ENCODE peak calls at places on chromosomes 1 and 21, in nine cellular contexts. V, P, L, R, A, J, W, H and Z are unnamed samples.

GRCh38 chr21:23131177-23131576 is 2133.0 kb downstream of the NCAM2 start:
- DNase-seq in V (no peak), P (no peak), L (no peak), R (no peak), A (no peak), J (peak; percentile 16), W (no peak), H (no peak), Z (no peak)

GRCh38 chr1:15469836-15470495 is 5.9 kb upstream of the CELA2B start:
- DNase-seq in V (no peak), P (no peak), L (no peak), R (no peak), A (no peak), J (peak; percentile 62), W (no peak), H (no peak), Z (peak; percentile 19)

GRCh38 chr21:45011911-45012660 is 62.3 kb upstream of the ADARB1 start:
- DNase-seq in V (peak; percentile 87), P (peak; percentile 51), L (no peak), R (no peak), A (no peak), J (no peak), W (peak; percentile 94), H (peak; percentile 99), Z (peak; percentile 64)

GRCh38 chr21:38804617-38805281 is 980 bp upstream of the ETS2 start:
- DNase-seq in V (no peak), P (peak; percentile 76), L (no peak), R (peak; percentile 55), A (peak; percentile 79), J (peak; percentile 77), W (peak; percentile 86), H (peak; percentile 38), Z (peak; percentile 54)

GRCh38 chr1:36529762-36530260 is 47.1 kb upstream of the CSF3R start:
- DNase-seq in V (peak; percentile 27), P (no peak), L (no peak), R (no peak), A (no peak), J (no peak), W (no peak), H (no peak), Z (no peak)

GRCh38 chr1:89286549-89287181 is 14.0 kb upstream of the GBP5 start:
- DNase-seq in V (no peak), P (no peak), L (no peak), R (no peak), A (no peak), J (no peak), W (no peak), H (no peak), Z (no peak)

GRCh38 chr1:91201699-91202098 is 179.9 kb upstream of the ZNF644 start:
- DNase-seq in V (no peak), P (no peak), L (no peak), R (no peak), A (no peak), J (no peak), W (no peak), H (no peak), Z (no peak)

GRCh38 chr1:218182455-218182854 is 102.6 kb upstream of the RRP15 start:
- DNase-seq in V (no peak), P (no peak), L (no peak), R (no peak), A (no peak), J (no peak), W (no peak), H (no peak), Z (no peak)

GRCh38 chr1:38559180-38559874 is 300.2 kb downstream of the RRAGC start:
- DNase-seq in V (peak; percentile 4), P (no peak), L (peak; percentile 73), R (no peak), A (peak; percentile 39), J (no peak), W (peak; percentile 3), H (no peak), Z (no peak)

GRCh38 chr1:46134660-46135331 is 2.4 kb upstream of the PIK3R3 start:
- DNase-seq in V (peak; percentile 72), P (no peak), L (no peak), R (no peak), A (no peak), J (peak; percentile 14), W (peak; percentile 97), H (peak; percentile 36), Z (no peak)

GRCh38 chr21:42349420-42350075 is 1.2 kb downstream of the TFF2 start:
- DNase-seq in V (no peak), P (no peak), L (no peak), R (no peak), A (peak; percentile 12), J (no peak), W (no peak), H (no peak), Z (no peak)

GRCh38 chr1:43981135-43981491 is 2.1 kb downstream of the B4GALT2 start:
- DNase-seq in V (no peak), P (no peak), L (no peak), R (no peak), A (peak; percentile 80), J (peak; percentile 11), W (no peak), H (no peak), Z (no peak)

GRCh38 chr21:26041441-26042180 is 129.0 kb downstream of the APP start:
- DNase-seq in V (peak; percentile 16), P (no peak), L (no peak), R (no peak), A (no peak), J (no peak), W (peak; percentile 87), H (peak; percentile 18), Z (no peak)

GRCh38 chr1:234408757-234409156 is 35.5 kb downstream of the COA6 start:
- DNase-seq in V (no peak), P (no peak), L (no peak), R (no peak), A (no peak), J (no peak), W (no peak), H (no peak), Z (no peak)

GRCh38 chr1:228471762-228472398 is 15.3 kb upstream of the RNF187 start:
- DNase-seq in V (peak; percentile 39), P (no peak), L (no peak), R (no peak), A (no peak), J (peak; percentile 78), W (peak; percentile 71), H (peak; percentile 51), Z (no peak)

GRCh38 chr1:72056516-72056915 is 225.8 kb downstream of the NEGR1 start:
- DNase-seq in V (no peak), P (no peak), L (no peak), R (no peak), A (no peak), J (no peak), W (no peak), H (no peak), Z (no peak)

GRCh38 chr1:26787706-26788514 is at the start of gene PIGV:
- DNase-seq in V (peak; percentile 47), P (peak; percentile 93), L (peak; percentile 80), R (peak; percentile 83), A (peak; percentile 86), J (peak; percentile 88), W (peak; percentile 75), H (peak; percentile 86), Z (peak; percentile 81)

GRCh38 chr1:17119076-17119743 is at the start of gene PADI2:
- DNase-seq in V (no peak), P (peak; percentile 67), L (no peak), R (peak; percentile 74), A (peak; percentile 86), J (no peak), W (peak; percentile 40), H (peak; percentile 57), Z (peak; percentile 84)

GRCh38 chr21:36422279-36423098 is 37.3 kb downstream of the CHAF1B start:
- DNase-seq in V (peak; percentile 53), P (peak; percentile 71), L (no peak), R (no peak), A (peak; percentile 34), J (peak; percentile 34), W (peak; percentile 64), H (peak; percentile 67), Z (no peak)

GRCh38 chr1:206774096-206774495 is 1.8 kb upstream of the IL10 start:
- DNase-seq in V (no peak), P (no peak), L (no peak), R (no peak), A (no peak), J (no peak), W (no peak), H (no peak), Z (no peak)

GRCh38 chr21:37145635-37146111 is 72.6 kb downstream of the TTC3 start:
- DNase-seq in V (peak; percentile 43), P (no peak), L (no peak), R (no peak), A (no peak), J (no peak), W (peak; percentile 90), H (peak; percentile 27), Z (no peak)

GRCh38 chr21:44402323-44403105 is 49.1 kb downstream of the TRPM2 start:
- DNase-seq in V (no peak), P (no peak), L (no peak), R (no peak), A (no peak), J (no peak), W (no peak), H (no peak), Z (no peak)

GRCh38 chr1:240029418-240029817 is 62.3 kb upstream of the FMN2 start:
- DNase-seq in V (no peak), P (no peak), L (no peak), R (no peak), A (no peak), J (no peak), W (peak; percentile 39), H (peak; percentile 70), Z (no peak)

GRCh38 chr1:154837679-154838171 is 32.4 kb downstream of the KCNN3 start:
- DNase-seq in V (no peak), P (no peak), L (no peak), R (no peak), A (peak; percentile 73), J (peak; percentile 96), W (no peak), H (no peak), Z (no peak)

GRCh38 chr1:187763976-187764375 is 935.2 kb downstream of the PLA2G4A start:
- DNase-seq in V (no peak), P (no peak), L (no peak), R (no peak), A (no peak), J (no peak), W (peak; percentile 44), H (no peak), Z (no peak)

GRCh38 chr1:7329868-7330615 is 441.1 kb upstream of the VAMP3 start:
- DNase-seq in V (no peak), P (no peak), L (no peak), R (no peak), A (no peak), J (no peak), W (no peak), H (no peak), Z (no peak)

GRCh38 chr1:32618673-32619221 is 31.6 kb downstream of the ZBTB8OS start:
- DNase-seq in V (no peak), P (no peak), L (no peak), R (no peak), A (no peak), J (no peak), W (no peak), H (no peak), Z (no peak)

GRCh38 chr1:5779608-5780323 is 212.5 kb downstream of the NPHP4 start:
- DNase-seq in V (no peak), P (no peak), L (no peak), R (no peak), A (no peak), J (no peak), W (no peak), H (peak; percentile 4), Z (no peak)

GRCh38 chr1:203776636-203777035 is 11.7 kb downstream of the LAX1 start:
- DNase-seq in V (no peak), P (peak; percentile 11), L (no peak), R (no peak), A (no peak), J (no peak), W (no peak), H (no peak), Z (peak; percentile 82)

GRCh38 chr1:94001397-94002045 is 92.3 kb upstream of the GCLM start:
- DNase-seq in V (no peak), P (no peak), L (no peak), R (no peak), A (no peak), J (no peak), W (no peak), H (no peak), Z (no peak)

GRCh38 chr1:115647000-115647399 is 5.2 kb downstream of the VANGL1 start:
- DNase-seq in V (no peak), P (no peak), L (no peak), R (no peak), A (no peak), J (no peak), W (peak; percentile 44), H (no peak), Z (no peak)